ENCODE peak calls at places on chromosomes 16 and 17, in eight cellular contexts. P, D, G, A, W, N, Q and T are unnamed samples.

GRCh38 chr16:79599837-79600635 is 501 bp downstream of the MAF start:
- DNase-seq in P (peak), D (peak), G (peak), A (peak), W (no peak), N (peak), Q (no peak), T (peak)

GRCh38 chr17:14464741-14465140 is 163.9 kb downstream of the HS3ST3B1 start:
- DNase-seq in P (peak), D (no peak), G (no peak), A (no peak), W (no peak), N (no peak), Q (peak), T (peak)

GRCh38 chr16:66434619-66435430 is 7.7 kb downstream of the BEAN1 start:
- DNase-seq in P (no peak), D (no peak), G (no peak), A (no peak), W (no peak), N (no peak), Q (no peak), T (no peak)

GRCh38 chr16:50441758-50442157 is 73.0 kb upstream of the BRD7 start:
- DNase-seq in P (no peak), D (no peak), G (no peak), A (no peak), W (no peak), N (no peak), Q (no peak), T (no peak)

GRCh38 chr17:75048396-75048933 is 1.4 kb downstream of the KCTD2 start:
- DNase-seq in P (no peak), D (no peak), G (no peak), A (no peak), W (no peak), N (peak), Q (no peak), T (no peak)

GRCh38 chr17:50843150-50843905 is 7.9 kb downstream of the WFIKKN2 start:
- DNase-seq in P (no peak), D (no peak), G (no peak), A (no peak), W (no peak), N (no peak), Q (no peak), T (no peak)

GRCh38 chr17:50642722-50643656 is 8.3 kb downstream of the ABCC3 start:
- DNase-seq in P (no peak), D (no peak), G (no peak), A (peak), W (no peak), N (no peak), Q (no peak), T (no peak)

GRCh38 chr17:19671433-19671832 is 22.9 kb downstream of the ALDH3A2 start:
- DNase-seq in P (no peak), D (no peak), G (no peak), A (no peak), W (no peak), N (no peak), Q (no peak), T (no peak)

GRCh38 chr16:31354394-31355291 is at the start of gene ITGAX:
- DNase-seq in P (peak), D (no peak), G (no peak), A (peak), W (no peak), N (peak), Q (no peak), T (no peak)

GRCh38 chr16:19884611-19885455 is at the start of gene GPRC5B:
- DNase-seq in P (peak), D (no peak), G (peak), A (no peak), W (peak), N (peak), Q (no peak), T (no peak)

GRCh38 chr16:28494141-28494851 is at the start of gene APOBR:
- DNase-seq in P (no peak), D (no peak), G (peak), A (no peak), W (peak), N (peak), Q (no peak), T (no peak)

GRCh38 chr16:15635926-15636325 is 7.0 kb downstream of the MARF1 start:
- DNase-seq in P (no peak), D (no peak), G (no peak), A (no peak), W (no peak), N (no peak), Q (no peak), T (no peak)